ENCODE peak calls at places on chromosomes 16 and 17, in eight cellular contexts. One of them, this sample, is unnamed.
A peak's percentile ranks its signal among the peaks of the same experiment; 100 is the strongest.

GRCh38 chr16:80526418-80527061 is 14.3 kb upstream of the DYNLRB2 start:
- DNase-seq in breast epithelium: no peak
- DNase-seq in sigmoid colon: no peak
- DNase-seq in prostate gland: peak; percentile 50
- DNase-seq in suprapubic skin: no peak
- DNase-seq in HCT116: peak; percentile 38
- DNase-seq in stomach: peak; percentile 48
- DNase-seq in endothelial cell of umbilical vein: peak; percentile 66
- DNase-seq in this sample: peak; percentile 26

GRCh38 chr17:2511138-2511461 is 588 bp downstream of the METTL16 start:
- DNase-seq in breast epithelium: no peak
- DNase-seq in sigmoid colon: no peak
- DNase-seq in prostate gland: no peak
- DNase-seq in suprapubic skin: no peak
- DNase-seq in HCT116: no peak
- DNase-seq in stomach: no peak
- DNase-seq in endothelial cell of umbilical vein: no peak
- DNase-seq in this sample: no peak

GRCh38 chr17:64357191-64357981 is 33.3 kb downstream of the PECAM1 start:
- DNase-seq in breast epithelium: no peak
- DNase-seq in sigmoid colon: peak; percentile 91
- DNase-seq in prostate gland: no peak
- DNase-seq in suprapubic skin: peak; percentile 85
- DNase-seq in HCT116: no peak
- DNase-seq in stomach: no peak
- DNase-seq in endothelial cell of umbilical vein: peak; percentile 91
- DNase-seq in this sample: peak; percentile 67

GRCh38 chr16:47519543-47519942 is 58.4 kb downstream of the PHKB start:
- DNase-seq in breast epithelium: no peak
- DNase-seq in sigmoid colon: no peak
- DNase-seq in prostate gland: no peak
- DNase-seq in suprapubic skin: no peak
- DNase-seq in HCT116: no peak
- DNase-seq in stomach: no peak
- DNase-seq in endothelial cell of umbilical vein: no peak
- DNase-seq in this sample: no peak

GRCh38 chr17:69286257-69286656 is 40.7 kb downstream of the ABCA5 start:
- DNase-seq in breast epithelium: no peak
- DNase-seq in sigmoid colon: no peak
- DNase-seq in prostate gland: no peak
- DNase-seq in suprapubic skin: no peak
- DNase-seq in HCT116: no peak
- DNase-seq in stomach: no peak
- DNase-seq in endothelial cell of umbilical vein: no peak
- DNase-seq in this sample: no peak

GRCh38 chr16:48583075-48584065 is 26.6 kb downstream of the N4BP1 start:
- DNase-seq in breast epithelium: no peak
- DNase-seq in sigmoid colon: no peak
- DNase-seq in prostate gland: no peak
- DNase-seq in suprapubic skin: no peak
- DNase-seq in HCT116: no peak
- DNase-seq in stomach: no peak
- DNase-seq in endothelial cell of umbilical vein: no peak
- DNase-seq in this sample: no peak

GRCh38 chr17:5069724-5070123 is 8.5 kb upstream of the ZFP3 start:
- DNase-seq in breast epithelium: no peak
- DNase-seq in sigmoid colon: no peak
- DNase-seq in prostate gland: no peak
- DNase-seq in suprapubic skin: no peak
- DNase-seq in HCT116: no peak
- DNase-seq in stomach: no peak
- DNase-seq in endothelial cell of umbilical vein: no peak
- DNase-seq in this sample: no peak

GRCh38 chr16:48001306-48001885 is 154.4 kb downstream of the ABCC12 start:
- DNase-seq in breast epithelium: no peak
- DNase-seq in sigmoid colon: no peak
- DNase-seq in prostate gland: no peak
- DNase-seq in suprapubic skin: no peak
- DNase-seq in HCT116: no peak
- DNase-seq in stomach: no peak
- DNase-seq in endothelial cell of umbilical vein: no peak
- DNase-seq in this sample: no peak

GRCh38 chr17:21030375-21030774 is 12.4 kb downstream of the USP22 start:
- DNase-seq in breast epithelium: no peak
- DNase-seq in sigmoid colon: no peak
- DNase-seq in prostate gland: no peak
- DNase-seq in suprapubic skin: no peak
- DNase-seq in HCT116: no peak
- DNase-seq in stomach: no peak
- DNase-seq in endothelial cell of umbilical vein: no peak
- DNase-seq in this sample: no peak

GRCh38 chr16:2813661-2814288 is 3.3 kb upstream of the PRSS21 start:
- DNase-seq in breast epithelium: peak; percentile 43
- DNase-seq in sigmoid colon: peak; percentile 54
- DNase-seq in prostate gland: no peak
- DNase-seq in suprapubic skin: peak; percentile 46
- DNase-seq in HCT116: no peak
- DNase-seq in stomach: no peak
- DNase-seq in endothelial cell of umbilical vein: no peak
- DNase-seq in this sample: no peak

GRCh38 chr16:8372141-8372540 is 218.2 kb downstream of the TMEM114 start:
- DNase-seq in breast epithelium: no peak
- DNase-seq in sigmoid colon: no peak
- DNase-seq in prostate gland: no peak
- DNase-seq in suprapubic skin: no peak
- DNase-seq in HCT116: no peak
- DNase-seq in stomach: no peak
- DNase-seq in endothelial cell of umbilical vein: no peak
- DNase-seq in this sample: no peak

GRCh38 chr17:64780096-64781012 is 118.2 kb upstream of the SMURF2 start:
- DNase-seq in breast epithelium: peak; percentile 84
- DNase-seq in sigmoid colon: no peak
- DNase-seq in prostate gland: peak; percentile 74
- DNase-seq in suprapubic skin: peak; percentile 83
- DNase-seq in HCT116: peak; percentile 84
- DNase-seq in stomach: peak; percentile 73
- DNase-seq in endothelial cell of umbilical vein: peak; percentile 49
- DNase-seq in this sample: peak; percentile 92

GRCh38 chr16:57858635-57859034 is 56.3 kb upstream of the KIFC3 start:
- DNase-seq in breast epithelium: no peak
- DNase-seq in sigmoid colon: no peak
- DNase-seq in prostate gland: no peak
- DNase-seq in suprapubic skin: peak; percentile 5
- DNase-seq in HCT116: no peak
- DNase-seq in stomach: no peak
- DNase-seq in endothelial cell of umbilical vein: no peak
- DNase-seq in this sample: no peak

GRCh38 chr17:17151962-17152361 is 54.2 kb downstream of the PLD6 start:
- DNase-seq in breast epithelium: peak; percentile 67
- DNase-seq in sigmoid colon: peak; percentile 96
- DNase-seq in prostate gland: peak; percentile 71
- DNase-seq in suprapubic skin: peak; percentile 85
- DNase-seq in HCT116: no peak
- DNase-seq in stomach: peak; percentile 76
- DNase-seq in endothelial cell of umbilical vein: peak; percentile 89
- DNase-seq in this sample: no peak

DNA sequence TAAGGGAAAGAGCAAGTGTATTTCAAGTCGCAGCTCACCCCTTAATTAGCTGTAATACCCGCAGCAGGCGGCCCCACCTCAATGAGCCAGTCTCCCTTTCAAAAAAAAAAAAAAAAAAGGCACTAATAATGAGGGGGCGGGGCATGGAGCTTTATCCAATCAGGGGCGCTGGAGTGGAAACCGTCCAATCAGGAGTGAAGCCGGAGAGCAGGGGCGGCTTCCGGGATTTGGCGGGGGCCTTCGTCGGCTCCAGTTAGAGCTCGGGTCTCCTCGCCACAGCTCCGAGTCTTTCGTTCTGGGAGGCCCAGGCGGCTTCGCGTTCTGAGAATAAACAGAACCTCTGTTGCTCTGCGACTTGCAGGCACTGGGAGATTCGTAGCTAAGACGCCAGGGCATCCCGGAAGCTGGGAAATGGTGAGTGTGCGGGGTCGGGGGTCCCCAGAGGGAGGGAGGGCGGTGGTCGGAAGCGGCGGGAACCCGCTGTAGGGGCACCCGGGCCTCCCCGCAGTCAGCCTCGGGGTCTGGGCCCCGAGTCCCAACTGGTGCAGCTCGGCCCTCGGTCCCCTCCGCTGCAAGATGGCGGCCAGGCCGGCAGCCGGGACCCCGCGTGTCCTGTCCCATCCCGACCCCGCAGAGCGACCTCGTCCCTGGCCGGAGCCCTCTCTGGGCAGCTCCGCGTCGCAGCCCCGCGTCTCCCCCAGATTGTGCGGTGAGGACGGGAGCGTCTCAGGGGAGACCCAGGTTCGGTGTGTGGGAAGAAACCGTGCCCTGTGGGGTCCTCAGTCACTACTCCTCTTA is at the start of gene ZNF267:
- DNase-seq in breast epithelium: peak; percentile 94
- DNase-seq in sigmoid colon: peak; percentile 98
- DNase-seq in prostate gland: peak; percentile 95
- DNase-seq in suprapubic skin: peak; percentile 97
- DNase-seq in HCT116: peak; percentile 70
- DNase-seq in stomach: peak; percentile 97
- DNase-seq in endothelial cell of umbilical vein: peak; percentile 91
- DNase-seq in this sample: peak; percentile 93
- TF ChIP-seq POLR2A in breast epithelium: peak; percentile 75
- TF ChIP-seq POLR2A in sigmoid colon: peak; percentile 84
- TF ChIP-seq POLR2A in prostate gland: peak; percentile 88
- TF ChIP-seq POLR2A in suprapubic skin: peak; percentile 86
- TF ChIP-seq POLR2A in HCT116: peak; percentile 45
- TF ChIP-seq POLR2A in stomach: no peak
- TF ChIP-seq POLR2A in endothelial cell of umbilical vein: peak; percentile 93
- TF ChIP-seq POLR2A in this sample: peak; percentile 93

GRCh38 chr16:54930034-54930938 is at the start of gene IRX5:
- DNase-seq in breast epithelium: peak; percentile 96
- DNase-seq in sigmoid colon: peak; percentile 83
- DNase-seq in prostate gland: peak; percentile 96
- DNase-seq in suprapubic skin: peak; percentile 96
- DNase-seq in HCT116: peak; percentile 63
- DNase-seq in stomach: peak; percentile 92
- DNase-seq in endothelial cell of umbilical vein: peak; percentile 89
- DNase-seq in this sample: peak; percentile 91
- TF ChIP-seq POLR2AphosphoS5 in breast epithelium: peak; percentile 85
- TF ChIP-seq POLR2AphosphoS5 in sigmoid colon: no peak
- TF ChIP-seq POLR2AphosphoS5 in prostate gland: peak; percentile 85
- TF ChIP-seq POLR2AphosphoS5 in suprapubic skin: no peak
- TF ChIP-seq POLR2AphosphoS5 in HCT116: no peak
- TF ChIP-seq POLR2AphosphoS5 in stomach: peak; percentile 84
- TF ChIP-seq POLR2AphosphoS5 in endothelial cell of umbilical vein: peak; percentile 4
- TF ChIP-seq POLR2AphosphoS5 in this sample: peak; percentile 60

GRCh38 chr16:72847187-72848044 is 200.5 kb downstream of the ZFHX3 start:
- DNase-seq in breast epithelium: no peak
- DNase-seq in sigmoid colon: no peak
- DNase-seq in prostate gland: no peak
- DNase-seq in suprapubic skin: no peak
- DNase-seq in HCT116: no peak
- DNase-seq in stomach: no peak
- DNase-seq in endothelial cell of umbilical vein: peak; percentile 32
- DNase-seq in this sample: no peak

GRCh38 chr16:72850863-72851262 is 197.1 kb downstream of the ZFHX3 start:
- DNase-seq in breast epithelium: no peak
- DNase-seq in sigmoid colon: no peak
- DNase-seq in prostate gland: no peak
- DNase-seq in suprapubic skin: no peak
- DNase-seq in HCT116: no peak
- DNase-seq in stomach: no peak
- DNase-seq in endothelial cell of umbilical vein: peak; percentile 67
- DNase-seq in this sample: no peak

GRCh38 chr16:72850021-72850420 is 197.9 kb downstream of the ZFHX3 start:
- DNase-seq in breast epithelium: no peak
- DNase-seq in sigmoid colon: no peak
- DNase-seq in prostate gland: no peak
- DNase-seq in suprapubic skin: no peak
- DNase-seq in HCT116: no peak
- DNase-seq in stomach: no peak
- DNase-seq in endothelial cell of umbilical vein: no peak
- DNase-seq in this sample: no peak

GRCh38 chr16:72848045-72848410 is 199.9 kb downstream of the ZFHX3 start:
- DNase-seq in breast epithelium: no peak
- DNase-seq in sigmoid colon: no peak
- DNase-seq in prostate gland: no peak
- DNase-seq in suprapubic skin: no peak
- DNase-seq in HCT116: no peak
- DNase-seq in stomach: no peak
- DNase-seq in endothelial cell of umbilical vein: no peak
- DNase-seq in this sample: no peak

GRCh38 chr16:72848759-72849664 is 198.9 kb downstream of the ZFHX3 start:
- DNase-seq in breast epithelium: peak; percentile 95
- DNase-seq in sigmoid colon: peak; percentile 94
- DNase-seq in prostate gland: peak; percentile 86
- DNase-seq in suprapubic skin: peak; percentile 81
- DNase-seq in HCT116: peak; percentile 56
- DNase-seq in stomach: peak; percentile 92
- DNase-seq in endothelial cell of umbilical vein: peak; percentile 93
- DNase-seq in this sample: peak; percentile 75
- H3K4me3 ChIP-seq in breast epithelium: peak overlapping the region; percentile 55
- H3K4me3 ChIP-seq in sigmoid colon: no peak overlapping the region
- H3K4me3 ChIP-seq in prostate gland: no peak overlapping the region
- H3K4me3 ChIP-seq in suprapubic skin: no peak overlapping the region
- H3K4me3 ChIP-seq in HCT116: peak overlapping the region; percentile 40
- H3K4me3 ChIP-seq in stomach: peak overlapping the region; percentile 13
- H3K4me3 ChIP-seq in endothelial cell of umbilical vein: no peak overlapping the region
- H3K4me3 ChIP-seq in this sample: no peak overlapping the region

GRCh38 chr16:84186685-84187437 is at the start of gene TAF1C:
- DNase-seq in breast epithelium: peak; percentile 92
- DNase-seq in sigmoid colon: peak; percentile 96
- DNase-seq in prostate gland: peak; percentile 89
- DNase-seq in suprapubic skin: peak; percentile 94
- DNase-seq in HCT116: peak; percentile 97
- DNase-seq in stomach: peak; percentile 97
- DNase-seq in endothelial cell of umbilical vein: peak; percentile 94
- DNase-seq in this sample: peak; percentile 98
- TF ChIP-seq POLR2A in breast epithelium: no peak
- TF ChIP-seq POLR2A in sigmoid colon: no peak
- TF ChIP-seq POLR2A in prostate gland: peak; percentile 33
- TF ChIP-seq POLR2A in suprapubic skin: no peak
- TF ChIP-seq POLR2A in HCT116: peak; percentile 67
- TF ChIP-seq POLR2A in stomach: no peak
- TF ChIP-seq POLR2A in endothelial cell of umbilical vein: peak; percentile 61
- TF ChIP-seq POLR2A in this sample: peak; percentile 72

This sample was measured in upper lobe of left lung.